ENCODE peak calls at places on chromosome 20, in four cellular contexts. One of them, this sample, is unnamed.

GRCh38 chr20:53613748-53614147 is 20.1 kb upstream of the ZNF217 start:
- DNase-seq in SK-N-SH: no peak
- DNase-seq in H1: no peak
- DNase-seq in K562: no peak
- DNase-seq in this sample: no peak

GRCh38 chr20:25339608-25340007 is 51.0 kb downstream of the ABHD12 start:
- DNase-seq in SK-N-SH: no peak
- DNase-seq in H1: no peak
- DNase-seq in K562: no peak
- DNase-seq in this sample: no peak

GRCh38 chr20:40942015-40942414 is 86.6 kb upstream of the TOP1 start:
- DNase-seq in K562: no peak
- DNase-seq in SK-N-SH: no peak
- DNase-seq in H1: no peak
- DNase-seq in this sample: no peak

GRCh38 chr20:35146299-35146921 is 726 bp downstream of the EDEM2 start:
- DNase-seq in K562: peak
- DNase-seq in H1: no peak
- DNase-seq in SK-N-SH: peak
- DNase-seq in this sample: peak

GRCh38 chr20:47031821-47032220 is 137.2 kb downstream of the EYA2 start:
- DNase-seq in H1: no peak
- DNase-seq in K562: no peak
- DNase-seq in SK-N-SH: peak
- DNase-seq in this sample: no peak

GRCh38 chr20:1269850-1270249 is 3.8 kb downstream of the SNPH start:
- DNase-seq in SK-N-SH: no peak
- DNase-seq in H1: no peak
- DNase-seq in K562: no peak
- DNase-seq in this sample: no peak

GRCh38 chr20:59740621-59741020 is 136.3 kb downstream of the PHACTR3 start:
- DNase-seq in SK-N-SH: no peak
- DNase-seq in H1: no peak
- DNase-seq in K562: no peak
- DNase-seq in this sample: no peak

GRCh38 chr20:63046841-63047240 is 40.1 kb upstream of the BHLHE23 start:
- DNase-seq in H1: no peak
- DNase-seq in SK-N-SH: no peak
- DNase-seq in K562: no peak
- DNase-seq in this sample: no peak

GRCh38 chr20:14865169-14865568 is 527.8 kb upstream of the FLRT3 start:
- DNase-seq in K562: no peak
- DNase-seq in H1: no peak
- DNase-seq in SK-N-SH: no peak
- DNase-seq in this sample: no peak

GRCh38 chr20:41002842-41003142 is 25.8 kb upstream of the TOP1 start:
- DNase-seq in SK-N-SH: no peak
- DNase-seq in H1: no peak
- DNase-seq in K562: no peak
- DNase-seq in this sample: no peak

GRCh38 chr20:51635680-51636079 is 93.2 kb upstream of the NFATC2 start:
- DNase-seq in H1: no peak
- DNase-seq in SK-N-SH: no peak
- DNase-seq in K562: no peak
- DNase-seq in this sample: no peak

GRCh38 chr20:51616060-51616459 is 73.5 kb upstream of the NFATC2 start:
- DNase-seq in K562: no peak
- DNase-seq in SK-N-SH: no peak
- DNase-seq in H1: no peak
- DNase-seq in this sample: no peak

GRCh38 chr20:38434310-38434741 is 802 bp downstream of the SNHG17 start:
- DNase-seq in H1: no peak
- DNase-seq in SK-N-SH: peak
- DNase-seq in K562: peak
- DNase-seq in this sample: no peak

GRCh38 chr20:46563170-46563847 is 12.9 kb upstream of the OCSTAMP start:
- DNase-seq in SK-N-SH: no peak
- DNase-seq in K562: peak
- DNase-seq in H1: peak
- DNase-seq in this sample: peak

GRCh38 chr20:17568972-17569471 is 853 bp upstream of the DSTN start:
- DNase-seq in K562: peak
- DNase-seq in SK-N-SH: peak
- DNase-seq in H1: peak
- DNase-seq in this sample: peak

GRCh38 chr20:944774-945410 is 28.8 kb upstream of the ANGPT4 start:
- DNase-seq in H1: no peak
- DNase-seq in K562: no peak
- DNase-seq in SK-N-SH: no peak
- DNase-seq in this sample: peak

GRCh38 chr20:45427236-45428149 is 11.6 kb downstream of the PIGT start:
- DNase-seq in H1: no peak
- DNase-seq in K562: peak
- DNase-seq in SK-N-SH: peak
- DNase-seq in this sample: no peak

GRCh38 chr20:45436732-45437485 is 21.0 kb downstream of the PIGT start:
- DNase-seq in K562: peak
- DNase-seq in SK-N-SH: peak
- DNase-seq in H1: peak
- DNase-seq in this sample: peak

GRCh38 chr20:45429618-45430017 is 13.7 kb downstream of the PIGT start:
- DNase-seq in SK-N-SH: no peak
- DNase-seq in K562: no peak
- DNase-seq in H1: no peak
- DNase-seq in this sample: no peak

GRCh38 chr20:45433316-45433715 is 17.4 kb downstream of the PIGT start:
- DNase-seq in SK-N-SH: no peak
- DNase-seq in K562: no peak
- DNase-seq in H1: no peak
- DNase-seq in this sample: no peak

GRCh38 chr20:45432294-45432693 is 16.4 kb downstream of the PIGT start:
- DNase-seq in H1: no peak
- DNase-seq in SK-N-SH: no peak
- DNase-seq in K562: no peak
- DNase-seq in this sample: no peak
- TF ChIP-seq TEAD4 in H1: no peak
- TF ChIP-seq TEAD4 in SK-N-SH: no peak
- TF ChIP-seq TEAD4 in K562: no peak
- TF ChIP-seq TEAD4 in this sample: no peak

DNA sequence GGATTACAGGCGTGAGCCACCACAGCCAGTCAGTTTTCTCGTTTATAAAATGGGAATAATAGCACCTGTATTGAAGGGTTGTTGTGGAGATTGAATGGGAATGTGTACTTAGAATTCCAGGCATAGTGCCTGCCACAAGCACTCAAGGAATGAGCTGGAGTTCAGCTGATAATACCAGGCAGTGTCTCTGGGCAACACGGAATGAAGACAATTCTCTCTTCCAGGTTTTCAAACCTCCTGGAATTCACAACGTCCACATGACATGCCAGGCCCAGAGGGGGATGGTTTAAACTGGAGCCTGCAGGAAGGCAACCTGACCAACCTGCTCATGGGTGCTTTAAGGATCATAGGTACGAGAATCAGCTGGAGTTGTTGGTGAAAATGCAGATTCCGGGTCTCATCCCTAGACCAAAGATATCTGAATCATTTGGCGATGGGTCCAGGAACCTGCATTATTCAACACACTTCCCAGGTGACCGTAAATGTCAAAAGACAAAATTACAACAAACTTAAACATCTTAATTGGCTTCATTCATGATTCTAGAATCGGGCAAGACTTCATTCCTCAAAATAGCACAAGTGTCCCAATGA is 1.9 kb upstream of the PTPN1 start:
- DNase-seq in SK-N-SH: no peak
- DNase-seq in K562: no peak
- DNase-seq in H1: no peak
- DNase-seq in this sample: no peak
- TF ChIP-seq TEAD4 in SK-N-SH: no peak
- TF ChIP-seq TEAD4 in K562: no peak
- TF ChIP-seq TEAD4 in H1: peak
- TF ChIP-seq TEAD4 in this sample: no peak

GRCh38 chr20:33817411-33817810 is 6.3 kb downstream of the CHMP4B start:
- DNase-seq in H1: no peak
- DNase-seq in K562: no peak
- DNase-seq in SK-N-SH: no peak
- DNase-seq in this sample: no peak

GRCh38 chr20:33816191-33816590 is 5.0 kb downstream of the CHMP4B start:
- DNase-seq in H1: no peak
- DNase-seq in SK-N-SH: no peak
- DNase-seq in K562: no peak
- DNase-seq in this sample: no peak

GRCh38 chr20:33814238-33814712 is 3.1 kb downstream of the CHMP4B start:
- DNase-seq in K562: no peak
- DNase-seq in SK-N-SH: no peak
- DNase-seq in H1: no peak
- DNase-seq in this sample: no peak

GRCh38 chr20:33812673-33813462 is 1.7 kb downstream of the CHMP4B start:
- DNase-seq in K562: peak
- DNase-seq in SK-N-SH: peak
- DNase-seq in H1: no peak
- DNase-seq in this sample: no peak

GRCh38 chr20:33815671-33816070 is 4.5 kb downstream of the CHMP4B start:
- DNase-seq in SK-N-SH: no peak
- DNase-seq in H1: no peak
- DNase-seq in K562: no peak
- DNase-seq in this sample: no peak
- TF ChIP-seq TEAD4 in SK-N-SH: no peak
- TF ChIP-seq TEAD4 in H1: no peak
- TF ChIP-seq TEAD4 in K562: no peak
- TF ChIP-seq TEAD4 in this sample: no peak

GRCh38 chr20:58141496-58141895 is 87.0 kb downstream of the ANKRD60 start:
- DNase-seq in SK-N-SH: no peak
- DNase-seq in H1: no peak
- DNase-seq in K562: no peak
- DNase-seq in this sample: no peak
- TF ChIP-seq TEAD4 in SK-N-SH: no peak
- TF ChIP-seq TEAD4 in H1: no peak
- TF ChIP-seq TEAD4 in K562: no peak
- TF ChIP-seq TEAD4 in this sample: no peak

GRCh38 chr20:44170796-44171410 is 16.1 kb downstream of the JPH2 start:
- DNase-seq in K562: no peak
- DNase-seq in H1: no peak
- DNase-seq in SK-N-SH: no peak
- DNase-seq in this sample: no peak
- TF ChIP-seq TEAD4 in K562: no peak
- TF ChIP-seq TEAD4 in H1: no peak
- TF ChIP-seq TEAD4 in SK-N-SH: no peak
- TF ChIP-seq TEAD4 in this sample: no peak